ENCODE peak calls at places on chromosomes 13 and 19, in seven cellular contexts. W is spleen, P is RWPE2, N is body of pancreas, V is left ventricle myocardium inferior, T is lung, B is tibial nerve. Z is an unnamed sample. For H3K27me3, the result is how much of the 10 kb centered on the place peaks cover.

GRCh38 chr13:66693656-66694055 is 536.5 kb downstream of the PCDH9 start:
- DNase-seq in W (no peak), P (no peak), N (no peak), V (no peak), T (no peak), B (no peak), Z (no peak)

GRCh38 chr19:40623403-40624239 is 22.5 kb downstream of the LTBP4 start:
- DNase-seq in W (no peak), P (peak), N (no peak), V (no peak), T (no peak), B (no peak), Z (no peak)

GRCh38 chr13:42991892-42992584 is at the start of gene EPSTI1:
- DNase-seq in W (peak), P (peak), N (peak), V (peak), T (peak), B (peak), Z (no peak)

GRCh38 chr13:42812311-42812710 is 30.9 kb downstream of the FAM216B start:
- DNase-seq in W (no peak), P (no peak), N (no peak), V (no peak), T (no peak), B (no peak), Z (no peak)

GRCh38 chr13:45370922-45371406 is 30.0 kb upstream of the TPT1 start:
- DNase-seq in W (peak), P (no peak), N (peak), V (peak), T (peak), B (peak), Z (no peak)

GRCh38 chr13:94054159-94054558 is 425.3 kb downstream of the DCT start:
- DNase-seq in W (peak), P (no peak), N (no peak), V (no peak), T (no peak), B (no peak), Z (no peak)

GRCh38 chr19:604355-604754 is 14.7 kb downstream of the HCN2 start:
- DNase-seq in W (no peak), P (no peak), N (no peak), V (no peak), T (no peak), B (no peak), Z (no peak)

GRCh38 chr19:947707-948533 is 22.1 kb downstream of the ARID3A start:
- DNase-seq in W (peak), P (peak), N (no peak), V (peak), T (peak), B (peak), Z (no peak)

GRCh38 chr13:21402586-21403307 is 56.4 kb downstream of the ZDHHC20 start:
- DNase-seq in W (no peak), P (no peak), N (no peak), V (no peak), T (no peak), B (no peak), Z (no peak)

GRCh38 chr13:40604135-40604534 is 62.3 kb downstream of the FOXO1 start:
- DNase-seq in W (no peak), P (no peak), N (no peak), V (no peak), T (no peak), B (no peak), Z (no peak)

GRCh38 chr19:7915250-7916136 is 863 bp downstream of the TGFBR3L start:
- DNase-seq in W (no peak), P (no peak), N (no peak), V (no peak), T (no peak), B (no peak), Z (no peak)

DNA sequence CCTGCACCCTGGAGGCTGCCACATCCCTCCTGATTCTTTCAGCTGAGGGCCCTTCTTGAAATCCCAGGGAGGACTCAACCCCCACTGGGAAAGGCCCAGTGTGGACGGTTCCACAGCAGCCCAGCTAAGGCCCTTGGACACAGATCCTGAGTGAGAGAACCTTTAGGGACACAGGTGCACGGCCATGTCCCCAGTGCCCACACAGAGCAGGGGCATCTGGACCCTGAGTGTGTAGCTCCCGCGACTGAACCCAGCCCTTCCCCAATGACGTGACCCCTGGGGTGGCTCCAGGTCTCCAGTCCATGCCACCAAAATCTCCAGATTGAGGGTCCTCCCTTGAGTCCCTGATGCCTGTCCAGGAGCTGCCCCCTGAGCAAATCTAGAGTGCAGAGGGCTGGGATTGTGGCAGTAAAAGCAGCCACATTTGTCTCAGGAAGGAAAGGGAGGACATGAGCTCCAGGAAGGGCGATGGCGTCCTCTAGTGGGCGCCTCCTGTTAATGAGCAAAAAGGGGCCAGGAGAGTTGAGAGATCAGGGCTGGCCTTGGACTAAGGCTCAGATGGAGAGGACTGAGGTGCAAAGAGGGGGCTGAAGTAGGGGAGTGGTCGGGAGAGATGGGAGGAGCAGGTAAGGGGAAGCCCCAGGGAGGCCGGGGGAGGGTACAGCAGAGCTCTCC is 6.9 kb upstream of the CEACAM5 start:
- DNase-seq in W (peak), P (peak), N (peak), V (no peak), T (no peak), B (no peak), Z (no peak)
- TF ChIP-seq CTCF in W (no peak), P (no peak), N (peak), V (no peak), T (no peak), B (no peak), Z (no peak)

DNA sequence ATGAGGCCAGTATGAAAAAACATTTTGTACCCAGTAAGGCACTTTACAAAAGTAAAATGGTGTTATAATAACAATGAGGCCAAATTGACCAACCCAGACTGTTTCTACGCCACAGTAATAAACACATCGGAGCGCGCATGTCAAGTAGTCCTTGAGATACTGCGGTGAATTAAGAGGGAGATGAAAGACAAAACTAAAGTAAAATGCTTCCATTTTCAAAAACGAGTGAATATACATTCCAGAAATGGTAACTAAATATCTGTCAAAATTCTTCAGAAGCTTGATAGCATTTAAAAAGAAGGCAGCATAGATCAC is 19.0 kb downstream of the N4BP2L1 start:
- DNase-seq in W (no peak), P (no peak), N (no peak), V (no peak), T (no peak), B (no peak), Z (no peak)
- H3K4me3 ChIP-seq in W (no peak), P (no peak), N (no peak), V (no peak), T (no peak), B (no peak), Z (no peak)

DNA sequence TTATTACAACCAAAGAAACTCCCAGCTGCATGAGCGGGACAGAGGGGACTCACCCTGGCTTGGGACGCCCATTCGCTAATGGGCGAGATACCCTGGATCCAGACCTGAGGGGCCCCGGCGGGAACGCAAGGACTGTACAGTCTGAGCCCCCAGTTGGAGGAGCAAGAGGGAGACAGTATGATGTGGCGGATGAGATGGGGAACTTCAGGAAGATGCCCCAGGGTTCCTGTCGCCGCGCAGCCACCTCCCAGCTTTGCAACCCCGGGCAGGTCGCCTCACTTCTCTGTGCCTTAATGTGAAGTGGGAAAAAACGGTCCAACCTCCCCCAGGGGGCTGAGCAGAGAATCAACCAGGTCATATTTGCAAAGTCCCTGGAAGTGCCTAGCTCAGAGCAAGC is 2.5 kb downstream of the NPAS1 start:
- DNase-seq in W (no peak), P (no peak), N (no peak), V (no peak), T (no peak), B (no peak), Z (no peak)
- H3K27me3 ChIP-seq in W (under half), P (half or more), N (under half), V (half or more), T (under half), B (under half), Z (under half)

DNA sequence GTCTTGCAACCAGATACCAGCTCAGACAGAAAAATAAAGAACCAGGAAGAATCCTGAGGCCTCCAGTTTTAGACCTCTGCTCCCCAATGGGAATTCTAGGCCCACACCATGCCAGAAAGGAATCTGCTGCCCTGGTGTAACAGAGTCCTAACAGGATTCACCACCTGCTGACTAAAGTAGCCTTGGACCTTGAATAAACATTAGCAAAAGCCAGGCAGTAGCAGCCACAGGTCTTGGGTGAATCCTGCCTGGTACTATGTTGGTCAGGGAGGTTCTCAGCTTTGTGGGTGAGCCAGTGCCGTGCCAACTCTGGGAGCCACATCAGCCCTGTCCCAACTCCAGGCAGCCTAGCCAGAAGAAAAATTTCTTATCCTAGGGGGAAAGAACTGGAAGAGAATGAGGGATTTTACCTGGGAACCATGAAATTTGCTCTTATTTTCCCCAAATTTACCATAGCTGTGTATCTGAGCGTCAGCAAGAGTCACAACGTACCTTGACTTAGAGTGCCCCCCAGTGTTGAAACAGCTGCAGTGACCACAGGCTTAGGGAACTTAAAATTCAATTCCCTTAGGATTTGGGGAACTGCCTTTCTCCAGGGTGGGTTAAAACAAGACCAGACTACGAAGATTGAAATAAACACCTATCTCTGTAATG is 1895.6 kb upstream of the PRR20A start:
- DNase-seq in W (no peak), P (no peak), N (peak), V (no peak), T (no peak), B (no peak), Z (no peak)
- TF ChIP-seq CTCF in W (no peak), P (peak), N (peak), V (no peak), T (no peak), B (no peak), Z (no peak)

DNA sequence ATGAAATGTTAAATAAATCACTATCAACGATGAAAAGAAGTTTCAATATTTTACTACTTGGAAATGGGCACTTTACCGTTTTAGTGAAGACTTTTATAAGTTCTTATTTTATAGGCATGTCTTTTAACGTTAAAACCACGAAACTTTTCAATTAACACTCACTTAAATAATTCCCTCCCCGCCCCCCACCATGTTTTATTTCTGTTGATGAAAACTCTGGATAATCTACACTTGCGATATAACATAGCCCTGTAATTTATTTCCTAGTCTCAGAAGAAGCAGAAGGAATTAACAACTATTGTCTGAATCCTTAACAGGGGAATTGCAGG is 343 bp upstream of the ZNF285 start:
- DNase-seq in W (no peak), P (no peak), N (no peak), V (no peak), T (no peak), B (no peak), Z (no peak)
- H3K4me3 ChIP-seq in W (peak), P (peak), N (peak), V (peak), T (no peak), B (no peak), Z (peak)

DNA sequence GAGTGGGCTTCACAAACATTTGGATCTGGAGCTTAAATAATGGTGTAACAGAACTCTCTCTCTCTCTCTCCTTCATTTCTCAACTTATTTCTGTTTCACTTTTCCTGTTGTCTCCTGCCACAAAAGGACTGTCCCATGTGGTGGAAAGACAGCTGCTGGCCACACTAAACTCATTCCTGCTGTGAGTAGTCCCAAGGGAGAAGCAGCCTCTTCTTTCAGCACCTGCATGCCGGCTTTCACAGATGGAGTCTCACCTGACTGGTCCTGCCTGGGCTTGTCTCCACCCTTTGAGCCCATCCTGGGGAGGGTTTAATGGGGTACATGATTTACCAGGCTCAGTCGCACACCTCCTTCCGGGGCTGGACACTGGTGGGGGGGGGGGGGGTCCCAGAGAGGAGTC is 31.8 kb upstream of the IRS2 start:
- DNase-seq in W (no peak), P (no peak), N (no peak), V (no peak), T (no peak), B (no peak), Z (no peak)
- H3K27me3 ChIP-seq in W (under half), P (under half), N (under half), V (under half), T (under half), B (under half), Z (under half)

GRCh38 chr19:41691268-41691970 is 3.3 kb upstream of the CEACAM7 start:
- DNase-seq in W (no peak), P (no peak), N (peak), V (no peak), T (no peak), B (no peak), Z (no peak)
- TF ChIP-seq CTCF in W (peak), P (peak), N (peak), V (peak), T (no peak), B (no peak), Z (peak)